ENCODE peak calls at places on chromosome X, in four cellular contexts. J is fibroblast of the aortic adventitia, T is uterus, I is colonic mucosa. X is an unnamed sample.

GRCh38 chrX:108148524-108148923 is 56.9 kb downstream of the ATG4A start:
- DNase-seq in J (no peak), T (no peak), I (no peak), X (no peak)

GRCh38 chrX:153388722-153389459 is 12.3 kb downstream of the PNMA6E start:
- DNase-seq in J (no peak), T (no peak), I (peak; percentile 11), X (no peak)

GRCh38 chrX:856901-857300 is 226.3 kb downstream of the SHOX start:
- DNase-seq in J (no peak), T (no peak), I (no peak), X (no peak)

GRCh38 chrX:15913161-15913560 is 58.5 kb upstream of the AP1S2 start:
- DNase-seq in J (no peak), T (no peak), I (no peak), X (no peak)

GRCh38 chrX:96480081-96480480 is 204.6 kb upstream of the DIAPH2 start:
- DNase-seq in J (peak; percentile 45), T (no peak), I (no peak), X (no peak)

GRCh38 chrX:63784346-63784901 is 590 bp downstream of the ARHGEF9 start:
- DNase-seq in J (no peak), T (no peak), I (peak; percentile 41), X (no peak)

GRCh38 chrX:13898603-13899002 is 81.7 kb upstream of the GPM6B start:
- DNase-seq in J (no peak), T (no peak), I (no peak), X (no peak)

GRCh38 chrX:138917781-138918180 is 206.3 kb upstream of the FGF13 start:
- DNase-seq in J (peak; percentile 85), T (no peak), I (no peak), X (no peak)

GRCh38 chrX:97616883-97617510 is 733.3 kb downstream of the RPA4 start:
- DNase-seq in J (peak; percentile 53), T (no peak), I (no peak), X (no peak)

GRCh38 chrX:154113729-154114128 is 16.2 kb upstream of the MECP2 start:
- DNase-seq in J (no peak), T (no peak), I (no peak), X (no peak)

GRCh38 chrX:9635368-9635767 is 130.3 kb downstream of the GPR143 start:
- DNase-seq in J (no peak), T (peak; percentile 22), I (no peak), X (no peak)

GRCh38 chrX:135982860-135983259 is 2.4 kb upstream of the SLC9A6 start:
- DNase-seq in J (no peak), T (no peak), I (no peak), X (no peak)

GRCh38 chrX:153622661-153623309 is 23.8 kb upstream of the CCNQ start:
- DNase-seq in J (no peak), T (no peak), I (no peak), X (no peak)

GRCh38 chrX:138018145-138018799 is 452.3 kb downstream of the ZIC3 start:
- DNase-seq in J (no peak), T (no peak), I (no peak), X (no peak)

GRCh38 chrX:39491548-39492297 is 606.0 kb downstream of the BCOR start:
- DNase-seq in J (no peak), T (no peak), I (peak; percentile 37), X (no peak)

GRCh38 chrX:119147486-119147885 is 19.9 kb upstream of the KIAA1210 start:
- DNase-seq in J (no peak), T (no peak), I (no peak), X (no peak)

DNA sequence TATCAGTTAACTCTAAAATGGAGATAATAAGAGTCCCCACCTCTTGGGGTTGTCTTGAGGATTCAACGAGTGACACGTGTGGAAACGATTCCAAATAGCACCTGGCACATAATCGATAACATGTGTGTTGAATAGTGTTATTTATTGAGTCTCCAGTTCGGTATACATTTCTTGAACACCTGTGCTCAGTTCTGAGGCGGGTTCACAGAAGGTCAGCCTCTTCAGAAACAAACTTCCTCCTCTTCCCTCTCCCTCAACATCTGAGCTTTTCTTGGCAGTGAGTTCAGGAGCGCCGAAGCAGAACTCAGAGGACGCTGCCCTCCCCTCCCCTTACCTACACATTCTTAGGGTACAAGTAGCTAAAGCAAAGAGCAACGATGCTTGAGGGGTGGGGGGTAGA is 934 bp downstream of the PDHA1 start:
- DNase-seq in J (no peak), T (no peak), I (no peak), X (no peak)
- H3K4me3 ChIP-seq in J (peak overlapping the region; percentile 75), T (no peak overlapping the region), I (peak overlapping the region; percentile 60), X (peak overlapping the region; percentile 68)

DNA sequence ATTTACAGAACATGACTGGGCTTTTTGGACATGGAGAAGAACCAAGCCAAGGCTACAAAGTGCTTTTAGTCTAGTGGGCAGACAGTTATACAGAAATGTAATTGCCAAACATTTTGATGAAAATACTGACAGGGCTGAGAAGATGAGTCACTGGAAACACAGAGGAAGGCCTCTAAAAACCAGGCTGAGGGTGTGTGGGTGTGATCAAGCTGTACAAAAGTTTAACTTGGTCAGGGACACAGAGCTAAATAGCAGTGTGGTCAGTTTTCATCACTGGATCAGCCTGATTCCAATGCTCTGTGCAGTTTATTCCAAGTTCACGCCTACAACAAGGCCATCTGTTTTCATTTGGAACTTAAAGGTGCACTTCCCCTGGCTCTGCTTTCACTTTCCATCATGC is 10.6 kb downstream of the CENPVL3 start:
- DNase-seq in J (peak; percentile 34), T (no peak), I (no peak), X (no peak)
- H3K4me3 ChIP-seq in J (no peak overlapping the region), T (no peak overlapping the region), I (no peak overlapping the region), X (no peak overlapping the region)

DNA sequence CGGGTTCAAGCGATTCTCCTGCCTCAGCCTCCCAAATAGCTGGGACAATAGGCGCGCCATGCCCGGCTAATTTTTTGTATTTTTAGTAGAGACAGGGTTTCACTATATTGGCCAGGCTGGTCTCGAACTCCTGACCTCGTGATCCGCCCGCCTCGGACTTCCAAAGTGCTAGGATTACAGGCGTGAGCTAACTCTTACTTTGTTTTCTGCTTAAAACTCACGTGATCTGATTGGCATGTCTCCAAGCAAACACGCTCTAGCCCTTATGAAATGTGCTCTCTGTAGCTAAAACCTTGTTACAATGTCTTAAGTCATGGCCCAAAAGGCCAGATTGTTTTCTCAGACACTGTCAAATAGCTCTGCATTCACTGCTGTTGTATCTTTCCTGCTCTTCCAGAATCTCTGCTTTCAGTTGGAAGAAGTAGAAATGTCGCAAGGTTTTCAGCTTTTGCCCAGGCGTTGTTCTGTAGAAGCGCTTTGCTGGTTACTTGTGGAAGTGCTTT is 39.7 kb upstream of the OGT start:
- DNase-seq in J (peak; percentile 64), T (peak; percentile 30), I (no peak), X (peak; percentile 82)
- H3K4me3 ChIP-seq in J (peak overlapping the region; percentile 62), T (peak overlapping the region; percentile 47), I (peak overlapping the region; percentile 44), X (peak overlapping the region; percentile 48)

DNA sequence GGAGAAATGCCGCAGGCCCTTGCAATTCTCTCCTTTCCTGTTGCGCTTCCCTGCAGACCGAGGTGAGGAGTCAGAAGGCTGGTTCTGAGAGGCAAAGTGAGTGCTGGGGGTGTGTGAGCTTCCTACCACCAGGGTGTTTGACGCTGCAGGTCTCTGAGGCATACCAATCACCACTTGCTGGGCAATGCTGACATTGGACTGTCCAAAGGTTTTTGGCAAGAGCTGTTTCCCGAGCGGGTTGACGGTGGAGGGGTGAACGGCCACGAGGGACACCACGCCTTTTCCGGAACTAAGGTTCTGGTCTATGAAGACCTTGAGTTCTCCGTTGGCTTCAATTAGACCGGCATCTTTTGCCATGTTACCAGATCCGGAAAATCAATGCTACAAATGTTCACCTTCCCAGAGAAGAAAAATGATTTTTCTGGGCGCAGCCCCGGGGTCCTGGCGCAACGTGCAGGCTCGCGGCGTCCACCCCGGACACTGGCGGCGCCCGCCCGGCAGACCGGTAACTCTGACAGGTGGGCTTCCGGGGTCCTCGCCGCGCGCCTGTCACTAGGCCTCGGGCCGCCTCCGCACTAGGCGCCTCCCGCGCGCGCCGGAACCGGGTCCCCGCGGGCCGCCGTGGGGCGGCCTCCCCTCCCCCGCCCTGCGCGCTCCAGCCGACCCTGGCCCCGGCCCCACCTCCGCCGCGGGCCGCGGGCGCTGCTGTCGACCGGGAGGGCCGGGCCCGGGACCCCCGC is 44.9 kb upstream of the FAM47C start:
- DNase-seq in J (no peak), T (no peak), I (no peak), X (no peak)
- H3K4me3 ChIP-seq in J (no peak overlapping the region), T (no peak overlapping the region), I (no peak overlapping the region), X (peak overlapping the region; percentile 24)

DNA sequence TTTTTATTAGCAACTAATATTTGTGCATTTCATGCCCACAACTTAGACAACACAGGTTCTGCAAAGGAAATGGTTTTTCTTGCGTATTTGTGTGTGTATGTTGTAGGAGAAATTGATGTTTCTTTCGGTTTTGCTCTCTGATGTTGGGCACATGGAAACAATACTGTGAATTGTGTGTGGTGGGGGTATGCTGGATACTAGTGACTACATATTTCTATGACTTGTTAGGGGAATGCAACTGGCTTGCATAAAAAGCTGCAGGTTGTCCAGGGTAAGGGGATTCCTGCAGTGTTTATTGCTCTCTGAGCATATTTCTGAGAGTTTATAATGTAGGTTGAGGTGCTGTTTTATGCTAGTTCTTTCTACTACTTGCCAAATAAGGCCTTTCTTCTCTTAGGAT is 11.6 kb downstream of the DLG3 start:
- DNase-seq in J (no peak), T (no peak), I (no peak), X (no peak)
- H3K4me3 ChIP-seq in J (no peak overlapping the region), T (no peak overlapping the region), I (peak overlapping the region; percentile 49), X (no peak overlapping the region)

DNA sequence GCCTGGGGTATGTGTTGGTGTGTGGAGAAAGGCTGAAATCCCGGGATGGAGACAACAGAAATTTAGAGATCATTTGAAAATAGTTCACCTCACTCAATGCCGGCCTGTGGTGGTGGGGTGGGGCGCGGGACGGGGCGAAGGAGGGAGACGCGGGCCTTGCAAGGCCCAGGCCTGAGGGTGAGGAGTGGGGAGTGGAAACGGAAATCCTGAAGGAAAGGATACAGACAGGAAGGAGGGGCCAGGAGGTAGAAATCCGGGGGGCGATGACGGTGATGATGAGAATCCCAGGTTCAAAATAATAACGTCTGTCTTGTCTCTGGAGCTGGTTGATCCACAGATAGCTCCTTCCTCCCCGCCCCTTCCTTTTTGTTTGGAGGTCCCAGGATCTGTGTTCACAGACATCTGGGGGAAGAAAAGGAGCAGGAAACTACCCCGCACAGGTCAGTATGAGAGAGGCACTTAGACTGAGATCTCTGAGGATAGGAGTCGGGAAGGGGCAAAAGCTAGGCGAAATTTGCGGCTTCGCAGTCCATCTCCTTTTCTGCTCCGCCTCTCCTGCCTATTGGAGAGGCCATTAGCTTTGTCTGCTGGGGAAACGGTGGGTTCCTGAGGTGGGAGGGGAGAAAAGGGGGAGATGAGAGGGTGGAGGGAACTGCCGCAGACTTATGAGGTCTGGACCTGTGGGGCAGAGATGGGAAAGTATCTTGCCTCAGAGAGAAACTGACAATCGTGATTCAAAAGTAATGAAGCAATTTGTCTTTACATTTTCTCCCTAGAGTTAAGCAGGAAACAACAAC is 760 bp downstream of the TCEAL7 start:
- DNase-seq in J (peak; percentile 15), T (no peak), I (no peak), X (no peak)
- H3K4me3 ChIP-seq in J (peak overlapping the region; percentile 64), T (peak overlapping the region; percentile 13), I (no peak overlapping the region), X (peak overlapping the region; percentile 6)

GRCh38 chrX:148537556-148538182 is 37.3 kb downstream of the AFF2 start:
- DNase-seq in J (no peak), T (no peak), I (no peak), X (peak; percentile 17)
- H3K4me3 ChIP-seq in J (no peak overlapping the region), T (no peak overlapping the region), I (no peak overlapping the region), X (no peak overlapping the region)

GRCh38 chrX:115229337-115229991 is 4.4 kb downstream of the LRCH2 start:
- DNase-seq in J (no peak), T (no peak), I (no peak), X (no peak)

GRCh38 chrX:115232933-115233496 is 881 bp downstream of the LRCH2 start:
- DNase-seq in J (peak; percentile 16), T (no peak), I (no peak), X (no peak)

GRCh38 chrX:115233497-115234219 is at the start of gene LRCH2:
- DNase-seq in J (peak; percentile 47), T (peak; percentile 47), I (peak; percentile 24), X (peak; percentile 43)

GRCh38 chrX:115234220-115234557 is 293 bp upstream of the LRCH2 start:
- DNase-seq in J (no peak), T (no peak), I (no peak), X (no peak)
- H3K4me3 ChIP-seq in J (peak overlapping the region; percentile 74), T (peak overlapping the region; percentile 53), I (no peak overlapping the region), X (peak overlapping the region; percentile 64)

X was measured in testis.